ENCODE peak calls at places on chromosomes 5 and 9, in five cellular contexts. U is suprapubic skin; H is CD8-positive, alpha-beta T cell; L is cardiac muscle cell; N is ovary. W is an unnamed sample. For H3K27me3, the result is how much of the 10 kb centered on the place peaks cover.

GRCh38 chr9:124507880-124508432 is 757 bp upstream of the NR5A1 start:
- DNase-seq in L (no peak), N (peak), H (no peak), U (no peak), W (no peak)

GRCh38 chr9:90458485-90458884 is 184.1 kb downstream of the DIRAS2 start:
- DNase-seq in U (no peak), L (peak), H (no peak), N (no peak), W (peak)

GRCh38 chr5:29185558-29185957 is 2007.9 kb upstream of the CDH6 start:
- DNase-seq in U (no peak), N (no peak), L (no peak), H (no peak), W (no peak)

GRCh38 chr9:581673-582497 is 259.6 kb upstream of the DMRT1 start:
- DNase-seq in H (no peak), N (no peak), L (peak), U (no peak), W (peak)

GRCh38 chr5:177469750-177470525 is 3.5 kb downstream of the DBN1 start:
- DNase-seq in N (no peak), U (no peak), L (no peak), H (no peak), W (no peak)

GRCh38 chr5:2130361-2130760 is 247.6 kb upstream of the IRX4 start:
- DNase-seq in L (peak), U (no peak), H (no peak), N (no peak), W (no peak)

GRCh38 chr5:58314356-58315045 is 145.4 kb downstream of the PLK2 start:
- DNase-seq in L (no peak), H (no peak), N (no peak), U (no peak), W (no peak)

GRCh38 chr5:65262590-65263189 is 219.0 kb downstream of the ADAMTS6 start:
- DNase-seq in N (peak), H (no peak), L (peak), U (no peak), W (peak)

GRCh38 chr5:155275214-155275613 is 261.7 kb downstream of the KIF4B start:
- DNase-seq in N (no peak), U (no peak), H (no peak), L (no peak), W (no peak)

GRCh38 chr9:4669890-4670289 is 3.6 kb upstream of the SPATA6L start:
- DNase-seq in N (no peak), U (no peak), H (no peak), L (no peak), W (no peak)

GRCh38 chr9:13078164-13078563 is 201.3 kb downstream of the MPDZ start:
- DNase-seq in N (no peak), U (no peak), H (no peak), L (no peak), W (no peak)

GRCh38 chr5:126100767-126101166 is 322.4 kb upstream of the GRAMD2B start:
- DNase-seq in H (no peak), L (peak), U (no peak), N (no peak), W (peak)

GRCh38 chr5:130286971-130287370 is 382.7 kb downstream of the CHSY3 start:
- DNase-seq in N (no peak), H (no peak), U (no peak), L (no peak), W (no peak)

GRCh38 chr5:129361441-129362025 is 98.6 kb upstream of the ADAMTS19 start:
- DNase-seq in U (no peak), H (no peak), N (no peak), L (peak), W (no peak)

GRCh38 chr9:137241490-137242328 is 622 bp downstream of the TUBB4B start:
- DNase-seq in N (peak), H (peak), U (no peak), L (peak), W (peak)

GRCh38 chr5:170642776-170643436 is 139.1 kb downstream of the KCNIP1 start:
- DNase-seq in L (no peak), U (no peak), H (no peak), N (no peak), W (no peak)

GRCh38 chr9:91515074-91515687 is 91.5 kb upstream of the NFIL3 start:
- DNase-seq in U (no peak), H (no peak), L (no peak), N (peak), W (peak)

GRCh38 chr5:32777733-32778132 is 66.6 kb downstream of the NPR3 start:
- DNase-seq in N (no peak), H (no peak), U (no peak), L (no peak), W (no peak)
- TF ChIP-seq CTCF in N (no peak), H (no peak), U (no peak), L (no peak), W (no peak)

DNA sequence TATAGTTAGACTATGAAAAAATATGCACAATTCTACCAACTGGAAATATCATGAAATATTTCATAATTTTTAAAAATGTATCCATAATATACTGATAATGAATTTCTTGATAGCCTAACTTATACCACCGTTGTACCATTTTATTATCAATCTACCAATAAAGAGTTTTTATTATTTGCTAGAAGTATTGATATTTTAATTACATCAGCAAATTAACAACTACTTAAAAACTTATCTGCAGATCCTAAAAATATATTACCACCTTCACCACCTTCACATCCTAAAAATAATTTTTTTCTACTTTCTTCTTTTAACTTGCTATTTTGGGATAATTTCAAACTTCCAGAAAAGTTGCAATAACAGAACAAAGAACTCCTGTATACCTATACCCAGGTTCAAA is 21.4 kb downstream of the ATPSCKMT start:
- DNase-seq in L (no peak), H (no peak), U (no peak), N (no peak), W (no peak)
- H3K27me3 ChIP-seq in L (under half), H (under half), U (under half), N (under half), W (under half)

GRCh38 chr9:35842795-35843194 is 13.8 kb downstream of the TMEM8B start:
- DNase-seq in H (no peak), L (no peak), N (no peak), U (no peak), W (no peak)
- H3K4me3 ChIP-seq in H (no peak), L (no peak), N (no peak), U (no peak), W (no peak)

DNA sequence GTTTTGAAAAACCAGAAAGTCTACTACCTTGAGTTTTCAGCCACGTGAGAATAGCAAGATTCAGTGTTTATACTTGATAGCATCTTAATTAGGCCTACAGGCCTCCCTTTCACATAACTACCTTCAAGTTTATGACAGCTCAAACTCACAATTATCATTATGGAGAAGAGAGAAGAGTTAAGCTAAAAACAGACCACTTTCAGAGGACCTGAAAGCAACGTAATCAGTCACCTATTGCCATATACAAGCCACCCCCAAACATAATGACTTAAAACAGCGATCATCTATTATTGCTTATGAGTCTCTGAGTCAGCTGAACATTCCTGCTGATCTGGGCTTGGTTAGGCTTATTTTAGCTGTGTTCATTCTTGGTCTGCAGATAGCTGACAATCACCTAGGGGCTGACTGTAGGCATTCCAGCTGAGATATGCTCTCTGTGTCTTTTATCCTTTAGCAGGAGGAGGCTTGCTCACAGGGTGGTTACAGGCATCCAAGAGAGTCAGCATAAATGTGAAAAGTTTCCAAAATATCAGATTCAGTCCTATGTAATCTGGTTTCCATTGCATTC is 130.9 kb downstream of the COX7C start:
- DNase-seq in N (no peak), L (no peak), H (no peak), U (no peak), W (no peak)
- TF ChIP-seq CTCF in N (no peak), L (no peak), H (no peak), U (no peak), W (no peak)

GRCh38 chr9:133681658-133682306 is 45.6 kb downstream of the DBH start:
- DNase-seq in U (no peak), L (no peak), H (no peak), N (no peak), W (no peak)
- H3K27me3 ChIP-seq in U (under half), L (under half), H (under half), N (under half), W (under half)

DNA sequence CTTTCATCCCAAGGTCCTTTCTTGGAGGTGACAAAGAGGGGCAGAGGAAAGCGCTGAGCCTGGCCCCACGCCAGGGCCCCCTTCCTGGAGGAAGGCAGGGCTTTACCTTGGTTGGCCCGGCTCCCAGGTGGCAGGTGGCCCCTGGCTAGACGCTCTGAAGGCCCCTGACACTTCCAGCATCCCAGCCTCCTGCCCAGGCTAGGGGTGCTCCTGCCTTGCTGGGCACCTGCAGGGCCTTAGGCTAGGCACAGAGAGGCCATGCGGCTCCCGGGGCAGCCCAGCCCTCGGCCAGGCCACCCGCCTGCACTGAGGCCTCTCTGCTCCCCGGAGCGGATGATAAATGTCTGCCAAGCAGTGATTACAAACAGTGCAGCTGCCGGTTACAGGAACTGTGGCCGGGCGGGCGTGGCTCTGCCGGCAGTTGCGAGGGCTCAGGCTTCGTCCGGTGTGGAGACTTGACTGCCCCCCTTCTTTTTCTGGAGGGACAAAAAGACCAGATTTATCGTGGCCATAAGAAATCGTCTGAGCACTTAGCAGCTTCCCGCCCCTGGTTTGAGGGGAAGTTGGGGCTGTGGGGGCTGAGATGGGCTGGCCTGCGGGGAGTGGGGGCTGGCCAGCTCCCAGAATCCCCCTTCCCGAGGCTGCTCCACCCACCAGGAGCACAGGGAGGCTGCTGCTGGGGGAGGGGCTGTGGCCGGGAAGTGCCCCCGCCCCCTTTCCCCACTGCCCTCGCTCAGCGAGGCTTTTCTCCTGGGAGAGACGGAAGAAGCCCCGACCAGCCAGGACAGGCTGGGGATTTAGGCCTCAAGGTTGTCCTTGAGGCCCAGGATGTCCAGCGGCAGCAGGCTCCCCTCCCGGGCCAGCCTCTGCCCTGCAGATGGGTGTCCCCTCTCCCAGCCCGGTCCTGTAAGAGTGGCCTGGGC is 31.6 kb upstream of the UBAC1 start:
- DNase-seq in U (peak), N (peak), L (peak), H (peak), W (peak)
- H3K4me3 ChIP-seq in U (peak), N (peak), L (peak), H (peak), W (no peak)

W was measured in body of pancreas.